ENCODE peak calls at places on chromosome 15, in seven cellular contexts. One of them, this sample, is unnamed.

GRCh38 chr15:52099654-52100272 is 12.8 kb downstream of the BCL2L10 start:
- DNase-seq in MCF 10A: peak
- DNase-seq in RWPE1: no peak
- DNase-seq in fibroblast of lung: no peak
- DNase-seq in WERI-Rb-1: no peak
- DNase-seq in uterus: no peak
- DNase-seq in astrocyte of the cerebellum: no peak
- DNase-seq in this sample: no peak

GRCh38 chr15:40878785-40879184 is 4.8 kb upstream of the RHOV start:
- DNase-seq in uterus: no peak
- DNase-seq in RWPE1: peak
- DNase-seq in astrocyte of the cerebellum: no peak
- DNase-seq in fibroblast of lung: no peak
- DNase-seq in MCF 10A: peak
- DNase-seq in WERI-Rb-1: no peak
- DNase-seq in this sample: no peak

GRCh38 chr15:95495033-95495541 is 835.4 kb upstream of the NR2F2 start:
- DNase-seq in WERI-Rb-1: no peak
- DNase-seq in astrocyte of the cerebellum: no peak
- DNase-seq in uterus: no peak
- DNase-seq in MCF 10A: no peak
- DNase-seq in fibroblast of lung: peak
- DNase-seq in RWPE1: no peak
- DNase-seq in this sample: peak

GRCh38 chr15:85154061-85154460 is 172.4 kb downstream of the PDE8A start:
- DNase-seq in fibroblast of lung: no peak
- DNase-seq in RWPE1: no peak
- DNase-seq in astrocyte of the cerebellum: no peak
- DNase-seq in WERI-Rb-1: no peak
- DNase-seq in MCF 10A: no peak
- DNase-seq in uterus: no peak
- DNase-seq in this sample: no peak

GRCh38 chr15:70327328-70328136 is 229.8 kb upstream of the TLE3 start:
- DNase-seq in fibroblast of lung: peak
- DNase-seq in MCF 10A: peak
- DNase-seq in uterus: no peak
- DNase-seq in astrocyte of the cerebellum: peak
- DNase-seq in RWPE1: peak
- DNase-seq in WERI-Rb-1: no peak
- DNase-seq in this sample: no peak

GRCh38 chr15:94287794-94288246 is 56.5 kb downstream of the MCTP2 start:
- DNase-seq in MCF 10A: no peak
- DNase-seq in WERI-Rb-1: no peak
- DNase-seq in fibroblast of lung: no peak
- DNase-seq in uterus: no peak
- DNase-seq in astrocyte of the cerebellum: no peak
- DNase-seq in RWPE1: no peak
- DNase-seq in this sample: no peak

GRCh38 chr15:40008061-40008460 is 30.9 kb downstream of the SRP14 start:
- DNase-seq in astrocyte of the cerebellum: no peak
- DNase-seq in uterus: no peak
- DNase-seq in WERI-Rb-1: no peak
- DNase-seq in fibroblast of lung: no peak
- DNase-seq in RWPE1: no peak
- DNase-seq in MCF 10A: no peak
- DNase-seq in this sample: no peak

GRCh38 chr15:77589839-77590238 is 42.9 kb downstream of the LINGO1 start:
- DNase-seq in WERI-Rb-1: peak
- DNase-seq in RWPE1: no peak
- DNase-seq in astrocyte of the cerebellum: no peak
- DNase-seq in uterus: no peak
- DNase-seq in MCF 10A: no peak
- DNase-seq in fibroblast of lung: no peak
- DNase-seq in this sample: no peak

GRCh38 chr15:70486451-70487379 is 276.6 kb downstream of the UACA start:
- DNase-seq in RWPE1: peak
- DNase-seq in MCF 10A: peak
- DNase-seq in fibroblast of lung: peak
- DNase-seq in WERI-Rb-1: no peak
- DNase-seq in uterus: no peak
- DNase-seq in astrocyte of the cerebellum: peak
- DNase-seq in this sample: no peak

GRCh38 chr15:31157644-31158069 is 56.1 kb upstream of the TRPM1 start:
- DNase-seq in WERI-Rb-1: no peak
- DNase-seq in MCF 10A: no peak
- DNase-seq in astrocyte of the cerebellum: no peak
- DNase-seq in fibroblast of lung: peak
- DNase-seq in uterus: no peak
- DNase-seq in RWPE1: no peak
- DNase-seq in this sample: no peak

GRCh38 chr15:70830615-70831014 is 23.3 kb downstream of the LARP6 start:
- DNase-seq in astrocyte of the cerebellum: no peak
- DNase-seq in fibroblast of lung: no peak
- DNase-seq in WERI-Rb-1: no peak
- DNase-seq in MCF 10A: no peak
- DNase-seq in RWPE1: no peak
- DNase-seq in uterus: no peak
- DNase-seq in this sample: no peak

GRCh38 chr15:96331141-96331941 is 841 bp downstream of the NR2F2 start:
- DNase-seq in WERI-Rb-1: no peak
- DNase-seq in MCF 10A: peak
- DNase-seq in fibroblast of lung: peak
- DNase-seq in RWPE1: no peak
- DNase-seq in uterus: peak
- DNase-seq in astrocyte of the cerebellum: no peak
- DNase-seq in this sample: no peak

GRCh38 chr15:55846108-55846707 is 103.3 kb upstream of the PRTG start:
- DNase-seq in astrocyte of the cerebellum: peak
- DNase-seq in uterus: peak
- DNase-seq in fibroblast of lung: peak
- DNase-seq in RWPE1: peak
- DNase-seq in MCF 10A: peak
- DNase-seq in WERI-Rb-1: peak
- DNase-seq in this sample: no peak

GRCh38 chr15:88580532-88580931 is 34.1 kb upstream of the DET1 start:
- DNase-seq in uterus: no peak
- DNase-seq in astrocyte of the cerebellum: no peak
- DNase-seq in WERI-Rb-1: no peak
- DNase-seq in RWPE1: no peak
- DNase-seq in MCF 10A: no peak
- DNase-seq in fibroblast of lung: no peak
- DNase-seq in this sample: no peak

GRCh38 chr15:67180514-67181191 is 73.8 kb downstream of the AAGAB start:
- DNase-seq in astrocyte of the cerebellum: no peak
- DNase-seq in RWPE1: no peak
- DNase-seq in MCF 10A: no peak
- DNase-seq in fibroblast of lung: no peak
- DNase-seq in uterus: no peak
- DNase-seq in WERI-Rb-1: no peak
- DNase-seq in this sample: peak
- TF ChIP-seq CTCF in astrocyte of the cerebellum: peak
- TF ChIP-seq CTCF in RWPE1: no peak
- TF ChIP-seq CTCF in MCF 10A: no peak
- TF ChIP-seq CTCF in fibroblast of lung: no peak
- TF ChIP-seq CTCF in uterus: no peak
- TF ChIP-seq CTCF in WERI-Rb-1: peak
- TF ChIP-seq CTCF in this sample: no peak

DNA sequence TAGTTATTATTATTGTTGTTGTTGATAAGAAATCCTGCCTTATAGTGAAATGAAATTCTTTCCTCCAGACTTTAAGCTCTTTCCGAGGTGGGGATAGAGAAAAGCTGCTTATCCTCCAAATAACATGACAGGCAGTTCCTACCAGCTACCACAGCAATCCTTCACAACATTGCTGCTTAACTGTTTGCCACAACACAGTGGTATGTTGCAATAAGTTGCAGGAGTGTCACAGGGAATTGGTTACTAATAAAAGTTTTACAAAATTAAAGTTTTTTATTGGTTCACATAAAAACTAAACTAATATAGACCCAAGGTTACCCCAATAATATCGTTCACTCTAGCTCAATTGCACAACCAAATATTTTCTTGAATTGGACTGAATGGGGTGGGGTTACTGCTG is 57.4 kb upstream of the ICE2 start:
- DNase-seq in astrocyte of the cerebellum: no peak
- DNase-seq in WERI-Rb-1: no peak
- DNase-seq in uterus: no peak
- DNase-seq in fibroblast of lung: no peak
- DNase-seq in RWPE1: no peak
- DNase-seq in MCF 10A: no peak
- DNase-seq in this sample: no peak
- TF ChIP-seq CTCF in astrocyte of the cerebellum: no peak
- TF ChIP-seq CTCF in WERI-Rb-1: no peak
- TF ChIP-seq CTCF in uterus: no peak
- TF ChIP-seq CTCF in fibroblast of lung: no peak
- TF ChIP-seq CTCF in RWPE1: no peak
- TF ChIP-seq CTCF in MCF 10A: no peak
- TF ChIP-seq CTCF in this sample: no peak

DNA sequence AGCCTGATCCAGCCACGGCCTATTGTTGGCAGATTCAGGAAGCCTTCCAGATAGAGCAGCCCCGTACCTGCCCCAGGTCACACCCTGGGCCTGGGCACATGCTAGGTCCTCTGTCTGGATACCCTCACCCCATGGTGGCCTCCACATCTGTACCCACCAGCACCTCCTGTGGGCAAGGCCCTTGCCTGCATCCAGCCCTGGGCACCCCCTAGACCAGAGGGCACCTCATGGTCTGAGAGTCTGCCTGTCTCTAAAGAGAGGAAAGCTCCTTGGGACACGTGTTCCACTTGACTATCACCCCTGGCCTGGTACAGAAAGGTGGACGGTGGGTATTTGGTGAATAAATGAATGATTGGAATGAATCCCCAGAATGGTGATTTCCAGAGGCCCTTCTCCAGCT is 8.9 kb upstream of the COMMD4 start:
- DNase-seq in astrocyte of the cerebellum: no peak
- DNase-seq in uterus: no peak
- DNase-seq in WERI-Rb-1: no peak
- DNase-seq in MCF 10A: no peak
- DNase-seq in fibroblast of lung: no peak
- DNase-seq in RWPE1: no peak
- DNase-seq in this sample: no peak
- TF ChIP-seq CTCF in astrocyte of the cerebellum: no peak
- TF ChIP-seq CTCF in uterus: no peak
- TF ChIP-seq CTCF in WERI-Rb-1: peak
- TF ChIP-seq CTCF in MCF 10A: no peak
- TF ChIP-seq CTCF in fibroblast of lung: no peak
- TF ChIP-seq CTCF in RWPE1: no peak
- TF ChIP-seq CTCF in this sample: no peak

GRCh38 chr15:63189955-63190691 is 717 bp downstream of the RAB8B start:
- DNase-seq in astrocyte of the cerebellum: no peak
- DNase-seq in MCF 10A: no peak
- DNase-seq in RWPE1: no peak
- DNase-seq in WERI-Rb-1: no peak
- DNase-seq in fibroblast of lung: no peak
- DNase-seq in uterus: no peak
- DNase-seq in this sample: no peak

GRCh38 chr15:63187589-63188226 is 1.7 kb upstream of the RAB8B start:
- DNase-seq in uterus: no peak
- DNase-seq in MCF 10A: no peak
- DNase-seq in WERI-Rb-1: no peak
- DNase-seq in fibroblast of lung: no peak
- DNase-seq in astrocyte of the cerebellum: no peak
- DNase-seq in RWPE1: no peak
- DNase-seq in this sample: no peak

GRCh38 chr15:63190993-63191392 is 1.6 kb downstream of the RAB8B start:
- DNase-seq in WERI-Rb-1: no peak
- DNase-seq in uterus: no peak
- DNase-seq in MCF 10A: no peak
- DNase-seq in fibroblast of lung: peak
- DNase-seq in astrocyte of the cerebellum: no peak
- DNase-seq in RWPE1: no peak
- DNase-seq in this sample: no peak

GRCh38 chr15:63188247-63188936 is 1.0 kb upstream of the RAB8B start:
- DNase-seq in fibroblast of lung: no peak
- DNase-seq in MCF 10A: no peak
- DNase-seq in WERI-Rb-1: no peak
- DNase-seq in uterus: peak
- DNase-seq in astrocyte of the cerebellum: no peak
- DNase-seq in RWPE1: no peak
- DNase-seq in this sample: no peak

DNA sequence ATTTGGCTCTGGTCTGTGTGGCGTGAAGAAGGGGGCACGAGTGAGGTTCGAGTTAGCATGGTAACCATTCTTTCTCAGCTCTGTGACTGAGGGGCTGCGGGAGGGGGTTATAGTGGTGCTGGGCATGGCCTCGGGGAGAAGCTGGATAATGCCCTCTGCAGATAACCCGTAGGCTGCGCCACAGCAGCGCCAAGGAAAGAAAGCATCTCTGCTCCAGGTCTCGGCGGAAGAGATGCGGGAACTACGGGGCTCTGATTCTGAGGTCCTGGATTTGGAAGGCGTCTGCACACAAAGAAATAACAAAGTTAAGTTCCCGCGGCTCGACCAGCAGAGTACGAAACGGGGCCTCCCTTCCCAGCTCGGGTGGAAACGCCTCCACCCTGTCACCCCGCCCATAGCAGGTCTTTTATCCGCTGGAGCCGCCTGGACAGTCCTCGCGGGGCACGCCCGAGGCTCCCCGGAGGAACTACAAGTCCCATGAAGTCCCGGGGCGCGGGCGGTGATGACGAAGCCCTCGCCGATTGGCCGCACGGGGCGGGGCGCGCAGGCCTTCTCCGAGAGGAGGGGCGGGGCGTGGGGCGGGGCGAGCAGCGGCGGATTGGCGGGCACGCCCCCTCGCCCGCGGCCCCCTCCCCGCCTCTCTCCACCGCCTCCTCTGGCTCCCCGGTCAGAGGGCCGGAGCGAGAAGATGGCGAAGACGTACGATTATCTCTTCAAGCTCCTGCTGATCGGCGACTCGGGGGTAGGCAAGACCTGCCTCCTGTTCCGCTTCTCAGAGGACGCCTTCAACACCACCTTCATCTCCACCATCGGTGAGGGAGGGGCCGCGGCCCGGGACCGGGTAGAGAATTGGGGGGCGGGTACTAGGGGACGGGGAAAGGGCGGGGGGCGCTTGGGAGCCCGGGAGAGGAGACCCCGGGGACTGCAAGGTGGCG is at the start of gene RAB8B:
- DNase-seq in uterus: peak
- DNase-seq in fibroblast of lung: peak
- DNase-seq in astrocyte of the cerebellum: peak
- DNase-seq in MCF 10A: peak
- DNase-seq in RWPE1: peak
- DNase-seq in WERI-Rb-1: peak
- DNase-seq in this sample: peak
- TF ChIP-seq CTCF in uterus: peak
- TF ChIP-seq CTCF in fibroblast of lung: no peak
- TF ChIP-seq CTCF in astrocyte of the cerebellum: peak
- TF ChIP-seq CTCF in MCF 10A: no peak
- TF ChIP-seq CTCF in RWPE1: peak
- TF ChIP-seq CTCF in WERI-Rb-1: no peak
- TF ChIP-seq CTCF in this sample: no peak